ENCODE peak calls at places on chromosome 14, in four cellular contexts. B, T, S and R are unnamed samples.

GRCh38 chr14:59632381-59632780 is 55.8 kb upstream of the CCDC175 start:
- DNase-seq in T (no peak), S (peak; percentile 39), B (peak; percentile 74), R (no peak)

GRCh38 chr14:21039059-21039422 is 3.1 kb upstream of the RNASE7 start:
- DNase-seq in B (no peak), S (no peak), T (no peak), R (no peak)

GRCh38 chr14:55285048-55285652 is 13.9 kb downstream of the FBXO34 start:
- DNase-seq in B (no peak), S (no peak), T (no peak), R (no peak)

GRCh38 chr14:99249389-99249788 is 22.6 kb downstream of the BCL11B start:
- DNase-seq in S (no peak), B (no peak), T (peak; percentile 64), R (peak; percentile 34)

GRCh38 chr14:98715054-98715453 is 556.9 kb downstream of the BCL11B start:
- DNase-seq in S (no peak), B (no peak), T (no peak), R (no peak)

GRCh38 chr14:67187826-67188225 is 1.4 kb upstream of the GARIN2 start:
- DNase-seq in S (peak; percentile 29), B (no peak), T (no peak), R (peak; percentile 72)

GRCh38 chr14:100695423-100695738 is 31.3 kb upstream of the DLK1 start:
- DNase-seq in B (no peak), S (no peak), T (no peak), R (no peak)

GRCh38 chr14:99435327-99435726 is 45.3 kb downstream of the SETD3 start:
- DNase-seq in T (no peak), B (no peak), S (no peak), R (no peak)

GRCh38 chr14:94164685-94165431 is 9.3 kb upstream of the PPP4R4 start:
- DNase-seq in B (peak; percentile 11), S (no peak), T (no peak), R (no peak)

GRCh38 chr14:21087294-21088091 is 11.0 kb downstream of the ZNF219 start:
- DNase-seq in T (peak; percentile 90), S (peak; percentile 61), B (peak; percentile 86), R (no peak)

GRCh38 chr14:59100203-59100602 is 88.3 kb upstream of the DAAM1 start:
- DNase-seq in B (no peak), S (no peak), T (no peak), R (no peak)

GRCh38 chr14:54746019-54746418 is 156.6 kb downstream of the GCH1 start:
- DNase-seq in S (no peak), B (no peak), T (no peak), R (no peak)

GRCh38 chr14:32657081-32657480 is 281.6 kb upstream of the NPAS3 start:
- DNase-seq in S (peak; percentile 61), T (no peak), B (no peak), R (no peak)

GRCh38 chr14:91416744-91417133 is 881 bp downstream of the CCDC88C start:
- DNase-seq in B (no peak), T (no peak), S (no peak), R (no peak)

GRCh38 chr14:61212546-61212945 is 68.6 kb downstream of the TMEM30B start:
- DNase-seq in T (no peak), B (no peak), S (no peak), R (no peak)

GRCh38 chr14:36701144-36701543 is 39.5 kb downstream of the PAX9 start:
- DNase-seq in B (no peak), S (no peak), T (no peak), R (no peak)

GRCh38 chr14:80133457-80133856 is 77.8 kb downstream of the DIO2 start:
- DNase-seq in S (no peak), T (no peak), B (no peak), R (no peak)

GRCh38 chr14:52797653-52798052 is 6.2 kb upstream of the GNPNAT1 start:
- DNase-seq in T (no peak), S (no peak), B (no peak), R (no peak)

GRCh38 chr14:68211421-68211820 is 391.8 kb downstream of the RAD51B start:
- DNase-seq in T (no peak), B (no peak), S (no peak), R (no peak)

GRCh38 chr14:63770187-63770807 is 42.4 kb upstream of the SGPP1 start:
- DNase-seq in T (peak; percentile 68), S (peak; percentile 61), B (peak; percentile 21), R (no peak)

GRCh38 chr14:38623661-38624060 is 367.8 kb upstream of the CLEC14A start:
- DNase-seq in S (no peak), T (no peak), B (no peak), R (no peak)

GRCh38 chr14:102508410-102508773 is 1.2 kb downstream of the ANKRD9 start:
- DNase-seq in B (no peak), T (no peak), S (peak; percentile 65), R (no peak)

GRCh38 chr14:55705651-55706340 is 125.8 kb downstream of the KTN1 start:
- DNase-seq in B (no peak), S (peak; percentile 28), T (no peak), R (peak; percentile 80)

GRCh38 chr14:91953170-91953985 is 5.9 kb upstream of the FBLN5 start:
- DNase-seq in S (no peak), T (no peak), B (no peak), R (no peak)

GRCh38 chr14:21234112-21234511 is 35.1 kb downstream of the HNRNPC start:
- DNase-seq in B (no peak), S (no peak), T (no peak), R (no peak)

GRCh38 chr14:99899578-99900178 is 106.5 kb downstream of the EML1 start:
- DNase-seq in T (no peak), B (no peak), S (peak; percentile 15), R (no peak)

GRCh38 chr14:68937790-68938514 is 41.1 kb downstream of the ACTN1 start:
- DNase-seq in S (peak; percentile 89), B (peak; percentile 53), T (no peak), R (no peak)

GRCh38 chr14:31987691-31988090 is 89.4 kb upstream of the ARHGAP5 start:
- DNase-seq in B (no peak), S (no peak), T (no peak), R (no peak)

GRCh38 chr14:78202976-78203375 is 32.8 kb downstream of the NRXN3 start:
- DNase-seq in S (no peak), T (no peak), B (no peak), R (peak; percentile 82)

GRCh38 chr14:79551591-79551990 is 659.7 kb downstream of the DIO2 start:
- DNase-seq in T (no peak), B (no peak), S (no peak), R (no peak)

GRCh38 chr14:100488057-100488456 is 99.2 kb downstream of the BEGAIN start:
- DNase-seq in B (no peak), T (no peak), S (no peak), R (no peak)

GRCh38 chr14:99255621-99256482 is 16.1 kb downstream of the BCL11B start:
- DNase-seq in T (peak; percentile 46), S (no peak), B (no peak), R (no peak)

GRCh38 chr14:70662816-70663215 is 21.1 kb downstream of the TTC9 start:
- DNase-seq in T (no peak), S (no peak), B (no peak), R (no peak)

GRCh38 chr14:67557118-67557517 is 24.0 kb downstream of the PLEKHH1 start:
- DNase-seq in T (no peak), S (peak; percentile 11), B (no peak), R (no peak)

GRCh38 chr14:100421756-100422470 is 98.8 kb downstream of the SLC25A47 start:
- DNase-seq in T (no peak), S (no peak), B (no peak), R (no peak)

GRCh38 chr14:60805881-60806569 is 71.5 kb downstream of the MNAT1 start:
- DNase-seq in T (no peak), S (no peak), B (no peak), R (peak; percentile 10)

DNA sequence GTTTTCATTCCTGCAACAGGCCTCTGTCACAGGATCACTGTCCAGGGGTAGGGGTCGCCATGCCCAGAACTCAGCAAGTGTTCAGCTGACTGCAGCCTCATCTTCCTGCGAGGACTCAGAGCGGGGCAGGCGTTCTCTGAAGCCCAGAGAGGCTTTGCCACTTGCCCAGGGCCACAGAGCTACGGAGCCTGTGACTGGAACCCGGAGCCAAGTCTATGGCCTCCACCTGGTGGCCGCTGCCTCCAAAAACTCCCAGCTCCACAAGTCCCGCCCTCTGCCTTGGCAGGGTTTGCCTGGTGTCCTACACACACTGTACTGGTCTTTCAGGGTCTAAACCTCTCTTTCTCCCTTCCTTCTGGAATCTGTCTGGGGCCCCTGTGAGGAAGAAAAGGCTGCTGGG is 8.7 kb upstream of the PPP1R13B start:
- DNase-seq in T (no peak), B (peak; percentile 33), S (no peak), R (no peak)
- H3K27ac ChIP-seq in T (no peak overlapping the region), B (no peak overlapping the region), S (no peak overlapping the region), R (no peak overlapping the region)

GRCh38 chr14:93035917-93036651 is 79.6 kb downstream of the ITPK1 start:
- DNase-seq in S (peak; percentile 61), B (peak; percentile 40), T (peak; percentile 61), R (no peak)
- H3K27ac ChIP-seq in S (peak overlapping the region; percentile 89), B (no peak overlapping the region), T (no peak overlapping the region), R (no peak overlapping the region)

DNA sequence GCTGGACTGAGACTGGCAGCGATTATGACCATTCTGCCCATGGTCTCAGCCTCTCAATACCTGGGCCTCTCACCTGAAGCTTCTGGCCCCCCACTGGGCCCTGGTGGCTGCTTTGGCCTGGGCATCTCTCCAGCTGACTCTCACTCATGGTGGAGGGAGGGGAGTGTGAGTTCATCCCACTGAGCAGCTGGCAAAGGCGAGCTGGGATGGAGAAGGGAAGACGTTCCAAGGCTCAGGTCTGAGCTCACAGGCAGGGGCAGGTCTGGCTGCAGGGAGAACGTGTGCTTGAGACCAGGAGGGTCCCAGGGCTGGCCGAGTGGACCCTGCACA is 103.5 kb downstream of the TMEM121 start:
- DNase-seq in B (no peak), S (no peak), T (no peak), R (no peak)
- H3K27ac ChIP-seq in B (no peak overlapping the region), S (no peak overlapping the region), T (no peak overlapping the region), R (no peak overlapping the region)

GRCh38 chr14:23119362-23120327 is 590 bp upstream of the CEBPE start:
- DNase-seq in B (peak; percentile 38), T (peak; percentile 62), S (no peak), R (no peak)

GRCh38 chr14:23121401-23121800 is 2.3 kb upstream of the CEBPE start:
- DNase-seq in T (no peak), B (peak; percentile 31), S (no peak), R (no peak)

GRCh38 chr14:23117371-23118020 is 1.6 kb downstream of the CEBPE start:
- DNase-seq in S (no peak), T (no peak), B (no peak), R (no peak)

GRCh38 chr14:23120405-23121251 is 1.6 kb upstream of the CEBPE start:
- DNase-seq in B (peak; percentile 95), T (peak; percentile 85), S (peak; percentile 81), R (peak; percentile 20)

GRCh38 chr14:23118506-23119361 is at the start of gene CEBPE:
- DNase-seq in S (no peak), T (no peak), B (no peak), R (no peak)
- H3K27ac ChIP-seq in S (no peak within 1 kb of the TSS), T (peak within 1 kb of the TSS; percentile 10), B (peak within 1 kb of the TSS; percentile 29), R (no peak within 1 kb of the TSS)